ENCODE peak calls at places on chromosomes 12 and 14, in eight cellular contexts. O is T follicular helper cell; R is stimulated activated CD4-positive, alpha-beta T cell treated with anti-CD3 and anti-CD28 coated beads, Interleukin-2, amount 100 ng/mL, for 48 hours; X is fibroblast of villous mesenchyme; Z is GM06990; Q is tibial artery; C is NCI-H1092 treated with DMSO at 0.1 percent for 48 hours; J is left colon. I is an unnamed sample.

GRCh38 chr14:101601603-101602465 is 40.5 kb downstream of the DIO3 start:
- DNase-seq in O (no peak), R (no peak), X (no peak), Z (no peak), Q (no peak), C (no peak), J (no peak), I (no peak)

GRCh38 chr12:81332054-81332453 is 254.2 kb downstream of the ACSS3 start:
- DNase-seq in O (no peak), R (no peak), X (no peak), Z (no peak), Q (no peak), C (no peak), J (no peak), I (no peak)

GRCh38 chr12:14138495-14138894 is 157.1 kb upstream of the GRIN2B start:
- DNase-seq in O (no peak), R (no peak), X (no peak), Z (no peak), Q (no peak), C (no peak), J (no peak), I (no peak)

GRCh38 chr12:3005736-3006135 is 46.5 kb downstream of the TEAD4 start:
- DNase-seq in O (no peak), R (no peak), X (no peak), Z (no peak), Q (no peak), C (no peak), J (no peak), I (no peak)

GRCh38 chr14:61553730-61554641 is 141.3 kb upstream of the HIF1A start:
- DNase-seq in O (no peak), R (no peak), X (peak), Z (no peak), Q (no peak), C (no peak), J (no peak), I (no peak)

GRCh38 chr14:35944847-35945246 is 118.7 kb downstream of the BRMS1L start:
- DNase-seq in O (no peak), R (peak), X (no peak), Z (no peak), Q (no peak), C (no peak), J (peak), I (no peak)

GRCh38 chr12:18601962-18602361 is 135.8 kb downstream of the PLCZ1 start:
- DNase-seq in O (no peak), R (no peak), X (no peak), Z (no peak), Q (no peak), C (no peak), J (no peak), I (no peak)

GRCh38 chr14:96094211-96094610 is 55.0 kb downstream of the C14orf132 start:
- DNase-seq in O (no peak), R (no peak), X (no peak), Z (no peak), Q (peak), C (no peak), J (no peak), I (no peak)

GRCh38 chr12:81533054-81533453 is 226.1 kb downstream of the PPFIA2 start:
- DNase-seq in O (no peak), R (no peak), X (no peak), Z (no peak), Q (no peak), C (no peak), J (no peak), I (no peak)

GRCh38 chr14:91035855-91036254 is 24.6 kb downstream of the RPS6KA5 start:
- DNase-seq in O (no peak), R (no peak), X (no peak), Z (no peak), Q (no peak), C (no peak), J (no peak), I (no peak)

GRCh38 chr12:106132175-106133135 is 6.3 kb downstream of the NUAK1 start:
- DNase-seq in O (no peak), R (no peak), X (no peak), Z (no peak), Q (no peak), C (no peak), J (no peak), I (no peak)

GRCh38 chr12:106841471-106842302 is 67.2 kb downstream of the RIC8B start:
- DNase-seq in O (peak), R (no peak), X (peak), Z (no peak), Q (no peak), C (peak), J (peak), I (peak)

GRCh38 chr12:80709811-80710726 is 2.6 kb downstream of the MYF6 start:
- DNase-seq in O (no peak), R (no peak), X (no peak), Z (no peak), Q (no peak), C (no peak), J (no peak), I (no peak)

GRCh38 chr14:83170165-83170564 is 1636.5 kb upstream of the SEL1L start:
- DNase-seq in O (no peak), R (no peak), X (no peak), Z (no peak), Q (no peak), C (no peak), J (no peak), I (no peak)

GRCh38 chr14:89507521-89507920 is 90.5 kb upstream of the FOXN3 start:
- DNase-seq in O (no peak), R (no peak), X (peak), Z (peak), Q (no peak), C (no peak), J (no peak), I (no peak)

GRCh38 chr14:97180304-97181200 is 383.4 kb downstream of the VRK1 start:
- DNase-seq in O (no peak), R (peak), X (no peak), Z (no peak), Q (no peak), C (no peak), J (no peak), I (no peak)